ENCODE peak calls at places on chromosomes 3 and 15, in six cellular contexts. L is K562, K is left ventricle myocardium inferior, P is small intestine, X is neuronal stem cell, C is GM12865. Y is an unnamed sample.
A peak's percentile ranks its signal among the peaks of the same experiment; 100 is the strongest.

GRCh38 chr15:74318376-74319137 is 48.9 kb downstream of the CYP11A1 start:
- DNase-seq in L (no peak), K (peak; percentile 54), P (no peak), X (no peak), C (peak; percentile 19), Y (no peak)

GRCh38 chr3:37855363-37855970 is 6.2 kb upstream of the CTDSPL start:
- DNase-seq in L (peak; percentile 85), K (peak; percentile 89), P (peak; percentile 78), X (peak; percentile 71), C (peak; percentile 78), Y (peak; percentile 89)

GRCh38 chr3:83039422-83039821 is 1278.0 kb upstream of the GBE1 start:
- DNase-seq in L (no peak), K (no peak), P (no peak), X (no peak), C (no peak), Y (no peak)

GRCh38 chr3:184750684-184751083 is 38.8 kb upstream of the MAGEF1 start:
- DNase-seq in L (no peak), K (no peak), P (no peak), X (no peak), C (no peak), Y (no peak)

GRCh38 chr15:61216519-61216918 is 12.6 kb downstream of the RORA start:
- DNase-seq in L (no peak), K (no peak), P (no peak), X (no peak), C (no peak), Y (no peak)

GRCh38 chr3:15982667-15983145 is 184.9 kb upstream of the ANKRD28 start:
- DNase-seq in L (no peak), K (peak; percentile 27), P (no peak), X (peak; percentile 39), C (no peak), Y (no peak)

GRCh38 chr3:8722808-8723207 is 10.8 kb upstream of the CAV3 start:
- DNase-seq in L (no peak), K (no peak), P (no peak), X (no peak), C (no peak), Y (peak; percentile 1)

GRCh38 chr3:55485208-55485791 is 1.8 kb downstream of the WNT5A start:
- DNase-seq in L (peak; percentile 42), K (peak; percentile 75), P (peak; percentile 42), X (peak; percentile 82), C (peak; percentile 84), Y (no peak)

GRCh38 chr3:142273501-142273900 is 48.1 kb upstream of the GK5 start:
- DNase-seq in L (no peak), K (no peak), P (no peak), X (no peak), C (no peak), Y (no peak)

GRCh38 chr3:61589856-61590255 is 28.5 kb downstream of the PTPRG start:
- DNase-seq in L (peak; percentile 1), K (no peak), P (no peak), X (no peak), C (no peak), Y (no peak)

GRCh38 chr3:13378155-13378554 is 42.0 kb downstream of the NUP210 start:
- DNase-seq in L (no peak), K (no peak), P (no peak), X (no peak), C (peak; percentile 69), Y (no peak)

GRCh38 chr15:88469321-88469720 is 1.8 kb downstream of the MRPS11 start:
- DNase-seq in L (no peak), K (no peak), P (no peak), X (no peak), C (no peak), Y (no peak)
- H3K4me3 ChIP-seq in L (no peak overlapping the region), K (no peak overlapping the region), P (no peak overlapping the region), X (no peak overlapping the region), C (no peak overlapping the region), Y (no peak overlapping the region)

GRCh38 chr3:179945569-179945968 is 91.2 kb downstream of the PEX5L start:
- DNase-seq in L (no peak), K (no peak), P (no peak), X (no peak), C (no peak), Y (no peak)

GRCh38 chr3:179943097-179943880 is 93.4 kb downstream of the PEX5L start:
- DNase-seq in L (no peak), K (no peak), P (no peak), X (no peak), C (no peak), Y (no peak)

GRCh38 chr3:179942560-179943075 is 94.1 kb downstream of the PEX5L start:
- DNase-seq in L (no peak), K (no peak), P (no peak), X (no peak), C (no peak), Y (no peak)
- H3K4me3 ChIP-seq in L (no peak overlapping the region), K (peak overlapping the region; percentile 52), P (no peak overlapping the region), X (no peak overlapping the region), C (no peak overlapping the region), Y (peak overlapping the region; percentile 27)

GRCh38 chr3:46700772-46701171 is 420 bp upstream of the TMIE start:
- DNase-seq in L (no peak), K (peak; percentile 51), P (no peak), X (no peak), C (no peak), Y (no peak)
- H3K4me3 ChIP-seq in L (no peak overlapping the region), K (peak overlapping the region; percentile 61), P (no peak overlapping the region), X (no peak overlapping the region), C (no peak overlapping the region), Y (peak overlapping the region; percentile 67)

GRCh38 chr3:56784452-56785001 is 17.2 kb downstream of the ARHGEF3 start:
- DNase-seq in L (no peak), K (no peak), P (no peak), X (no peak), C (no peak), Y (no peak)
- H3K4me3 ChIP-seq in L (no peak overlapping the region), K (no peak overlapping the region), P (no peak overlapping the region), X (no peak overlapping the region), C (no peak overlapping the region), Y (no peak overlapping the region)

GRCh38 chr15:72229947-72230196 is 1.1 kb downstream of the PKM start:
- DNase-seq in L (no peak), K (no peak), P (peak; percentile 40), X (no peak), C (no peak), Y (no peak)

GRCh38 chr15:72227192-72227586 is 3.8 kb downstream of the PKM start:
- DNase-seq in L (peak; percentile 61), K (no peak), P (peak; percentile 78), X (no peak), C (peak; percentile 82), Y (no peak)

GRCh38 chr15:72229076-72229946 is 1.7 kb downstream of the PKM start:
- DNase-seq in L (peak; percentile 30), K (peak; percentile 25), P (peak; percentile 36), X (no peak), C (peak; percentile 75), Y (no peak)

GRCh38 chr15:72230197-72231065 is 559 bp downstream of the PKM start:
- DNase-seq in L (peak; percentile 93), K (peak; percentile 94), P (peak; percentile 69), X (peak; percentile 83), C (peak; percentile 88), Y (peak; percentile 94)

DNA sequence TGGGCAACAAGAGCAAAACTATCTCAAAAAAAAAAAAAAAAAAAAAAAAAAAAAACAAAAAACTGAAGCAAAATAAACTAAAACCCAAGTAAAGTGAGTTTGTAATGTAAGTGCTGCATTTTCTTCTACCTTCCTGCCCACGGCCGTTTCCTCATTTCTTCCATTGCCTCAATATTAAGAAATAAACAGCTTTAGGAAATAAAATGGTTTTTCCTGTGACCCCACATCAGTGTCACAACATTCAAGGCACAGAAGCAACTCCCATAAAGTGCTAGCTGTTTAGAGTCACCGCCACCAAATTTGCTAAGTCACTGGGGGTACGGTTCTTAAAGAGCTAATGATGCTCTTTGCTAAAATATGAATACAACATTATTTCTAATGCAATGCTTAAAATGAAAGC is 3.3 kb downstream of the PKM start:
- DNase-seq in L (peak; percentile 40), K (no peak), P (no peak), X (no peak), C (peak; percentile 21), Y (no peak)
- H3K4me3 ChIP-seq in L (peak overlapping the region; percentile 67), K (peak overlapping the region; percentile 98), P (no peak overlapping the region), X (no peak overlapping the region), C (peak overlapping the region; percentile 91), Y (peak overlapping the region; percentile 98)

DNA sequence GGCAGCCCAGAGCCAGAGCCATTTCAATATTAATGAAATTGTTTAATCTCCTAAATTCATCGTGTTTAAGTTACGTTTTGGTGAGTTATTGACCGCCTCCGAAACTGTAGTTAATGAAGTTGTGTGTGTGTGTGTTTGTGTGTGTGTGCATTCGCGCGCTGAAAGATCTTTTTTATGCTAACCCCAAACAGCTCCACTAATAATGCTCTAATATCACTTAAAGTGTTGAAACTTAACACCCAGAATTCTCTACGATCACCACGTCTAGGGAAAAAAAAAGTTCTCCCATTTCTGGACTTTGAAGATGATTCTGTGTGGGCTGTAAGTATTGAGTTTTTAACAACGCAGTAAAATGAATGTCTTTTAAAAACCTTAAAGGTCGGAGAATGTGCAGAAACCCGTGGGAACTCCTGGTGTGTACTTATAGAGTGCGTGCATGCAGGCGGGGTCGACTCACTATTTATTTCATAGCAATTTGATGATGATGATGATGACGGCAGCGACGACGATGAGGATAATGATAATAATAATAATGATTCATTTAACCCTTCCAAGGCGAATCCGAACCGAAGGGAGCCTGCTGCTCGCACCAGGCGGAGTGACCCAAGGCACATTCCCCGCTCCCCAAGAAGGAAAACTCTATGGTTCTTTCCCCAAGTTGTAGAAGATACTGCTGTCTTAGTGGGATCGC is 1.4 kb upstream of the FOXB1 start:
- DNase-seq in L (no peak), K (no peak), P (no peak), X (no peak), C (no peak), Y (no peak)
- H3K4me3 ChIP-seq in L (no peak overlapping the region), K (no peak overlapping the region), P (no peak overlapping the region), X (no peak overlapping the region), C (no peak overlapping the region), Y (no peak overlapping the region)

DNA sequence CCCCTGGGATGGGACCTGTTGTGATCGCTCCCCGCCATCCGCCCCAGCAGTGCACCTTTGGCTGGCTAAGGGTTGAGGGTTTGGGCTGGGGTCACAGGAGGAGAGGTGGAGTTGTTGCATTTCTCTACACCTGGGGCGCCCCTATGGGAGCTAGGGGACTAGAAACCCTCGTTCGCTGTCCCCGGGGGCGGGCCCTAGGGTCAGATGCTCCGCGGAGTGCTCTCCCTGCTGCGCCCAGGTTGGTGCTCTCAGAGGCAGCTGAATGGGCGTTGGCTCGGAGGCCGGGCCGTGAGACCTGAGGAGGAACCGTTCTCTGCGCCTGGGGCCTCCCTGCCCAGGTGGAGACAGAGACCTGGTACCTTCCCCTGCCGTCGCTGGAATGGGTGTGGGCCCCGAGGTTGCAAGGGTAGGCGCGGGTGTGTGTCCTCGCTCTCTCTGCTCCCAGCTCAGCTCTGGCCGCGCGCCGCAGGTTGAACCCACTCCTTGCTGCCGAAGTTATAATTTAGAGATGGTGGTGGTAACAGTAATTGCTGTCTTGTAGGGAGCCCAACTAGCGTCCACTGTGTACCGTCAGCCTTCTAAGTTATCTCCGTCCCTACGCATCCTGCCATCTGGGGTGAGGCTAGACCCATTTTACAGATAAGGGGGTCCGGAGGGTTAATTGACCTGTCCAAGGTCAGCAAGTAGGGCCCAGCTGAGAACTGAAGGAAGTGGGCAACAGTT is 965 bp downstream of the FLNB start:
- DNase-seq in L (peak; percentile 36), K (peak; percentile 20), P (peak; percentile 77), X (no peak), C (peak; percentile 27), Y (no peak)
- H3K4me3 ChIP-seq in L (peak overlapping the region; percentile 83), K (peak overlapping the region; percentile 97), P (peak overlapping the region; percentile 73), X (peak overlapping the region; percentile 93), C (peak overlapping the region; percentile 83), Y (peak overlapping the region; percentile 84)

GRCh38 chr15:36218322-36218721 is 361.1 kb upstream of the CDIN1 start:
- DNase-seq in L (no peak), K (no peak), P (no peak), X (no peak), C (no peak), Y (no peak)
- H3K4me3 ChIP-seq in L (no peak overlapping the region), K (no peak overlapping the region), P (no peak overlapping the region), X (no peak overlapping the region), C (no peak overlapping the region), Y (no peak overlapping the region)

Y was measured in coronary artery.